ENCODE peak calls at places on chromosomes 16 and 17, in four cellular contexts. Z is CD8-positive, alpha-beta memory T cell; G is stomach; K is tibial nerve. Q is an unnamed sample. For H3K4me1, the result is how much of the 10 kb centered on the place peaks cover.

GRCh38 chr16:12896562-12896961 is 4.8 kb upstream of the SHISA9 start:
- DNase-seq in K (no peak), G (no peak), Z (no peak), Q (no peak)

GRCh38 chr16:67666032-67666537 is 465 bp downstream of the ENKD1 start:
- DNase-seq in K (no peak), G (no peak), Z (no peak), Q (no peak)

GRCh38 chr16:1534021-1535020 is 855 bp downstream of the TMEM204 start:
- DNase-seq in K (no peak), Z (peak), G (no peak), Q (no peak)

GRCh38 chr17:31581491-31581890 is 190.0 kb downstream of the RAB11FIP4 start:
- DNase-seq in K (no peak), G (peak), Z (no peak), Q (no peak)

GRCh38 chr16:24309222-24309905 is 53.2 kb downstream of the CACNG3 start:
- DNase-seq in Z (no peak), K (no peak), G (peak), Q (no peak)

GRCh38 chr16:67701420-67701819 is 17.7 kb downstream of the GFOD2 start:
- DNase-seq in G (no peak), K (no peak), Z (no peak), Q (no peak)

GRCh38 chr17:35185849-35186248 is 8.3 kb downstream of the SLC35G3 start:
- DNase-seq in Z (no peak), K (no peak), G (no peak), Q (no peak)

GRCh38 chr17:36027776-36028175 is 10.0 kb upstream of the CCL23 start:
- DNase-seq in G (no peak), Z (no peak), K (no peak), Q (no peak)

GRCh38 chr16:83842291-83842690 is 34.5 kb downstream of the HSBP1 start:
- DNase-seq in K (no peak), G (no peak), Z (no peak), Q (no peak)

GRCh38 chr16:3182608-3183444 is 5.2 kb upstream of the OR1F1 start:
- DNase-seq in K (no peak), Z (peak), G (peak), Q (no peak)

GRCh38 chr16:69522732-69523404 is 42.9 kb upstream of the NFAT5 start:
- DNase-seq in G (no peak), K (no peak), Z (no peak), Q (peak)

GRCh38 chr17:61416211-61416539 is 16.5 kb downstream of the TBX2 start:
- DNase-seq in K (no peak), Z (no peak), G (no peak), Q (no peak)

GRCh38 chr16:27474921-27475320 is 72.9 kb downstream of the IL21R start:
- DNase-seq in K (no peak), Z (no peak), G (no peak), Q (no peak)

GRCh38 chr16:71345031-71345430 is 13.5 kb upstream of the CALB2 start:
- DNase-seq in G (no peak), K (no peak), Z (no peak), Q (no peak)

GRCh38 chr17:59149051-59149450 is 5.9 kb downstream of the SKA2 start:
- DNase-seq in G (no peak), K (no peak), Z (no peak), Q (no peak)

GRCh38 chr17:59151007-59151406 is 4.0 kb downstream of the SKA2 start:
- DNase-seq in K (no peak), Z (no peak), G (no peak), Q (no peak)

GRCh38 chr17:59149841-59150511 is 5.0 kb downstream of the SKA2 start:
- DNase-seq in Z (no peak), G (no peak), K (no peak), Q (no peak)

GRCh38 chr17:59152925-59153324 is 2.1 kb downstream of the SKA2 start:
- DNase-seq in K (no peak), G (no peak), Z (no peak), Q (no peak)

GRCh38 chr17:59151591-59151990 is 3.4 kb downstream of the SKA2 start:
- DNase-seq in Z (no peak), K (no peak), G (no peak), Q (no peak)
- H3K4me1 ChIP-seq in Z (under half), K (under half), G (under half), Q (under half)

GRCh38 chr16:15979801-15980200 is 30.4 kb downstream of the ABCC1 start:
- DNase-seq in Z (no peak), G (no peak), K (no peak), Q (no peak)
- H3K4me3 ChIP-seq in Z (no peak), G (no peak), K (no peak), Q (no peak)

GRCh38 chr16:72924918-72925630 is 122.9 kb downstream of the ZFHX3 start:
- DNase-seq in Z (no peak), K (no peak), G (peak), Q (no peak)

GRCh38 chr16:72923757-72924156 is 124.2 kb downstream of the ZFHX3 start:
- DNase-seq in G (no peak), Z (no peak), K (no peak), Q (no peak)

GRCh38 chr16:72925631-72925979 is 122.3 kb downstream of the ZFHX3 start:
- DNase-seq in K (no peak), Z (no peak), G (no peak), Q (no peak)

GRCh38 chr16:72922714-72923113 is 125.2 kb downstream of the ZFHX3 start:
- DNase-seq in K (no peak), Z (no peak), G (no peak), Q (no peak)

GRCh38 chr16:72924487-72924886 is 123.4 kb downstream of the ZFHX3 start:
- DNase-seq in K (no peak), G (no peak), Z (no peak), Q (no peak)
- H3K27ac ChIP-seq in K (no peak), G (peak), Z (no peak), Q (no peak)

GRCh38 chr17:45307290-45308015 is 9.4 kb downstream of the MAP3K14 start:
- DNase-seq in G (no peak), K (peak), Z (no peak), Q (no peak)

GRCh38 chr17:45308016-45308365 is 8.8 kb downstream of the MAP3K14 start:
- DNase-seq in G (no peak), K (no peak), Z (no peak), Q (no peak)

GRCh38 chr17:45309400-45309799 is 7.4 kb downstream of the MAP3K14 start:
- DNase-seq in K (no peak), G (no peak), Z (no peak), Q (no peak)

GRCh38 chr17:45310380-45311324 is 6.2 kb downstream of the MAP3K14 start:
- DNase-seq in G (peak), Z (no peak), K (no peak), Q (no peak)

GRCh38 chr17:45308840-45309239 is 8.0 kb downstream of the MAP3K14 start:
- DNase-seq in G (no peak), Z (no peak), K (no peak), Q (no peak)
- H3K4me1 ChIP-seq in G (half or more), Z (half or more), K (under half), Q (under half)

DNA sequence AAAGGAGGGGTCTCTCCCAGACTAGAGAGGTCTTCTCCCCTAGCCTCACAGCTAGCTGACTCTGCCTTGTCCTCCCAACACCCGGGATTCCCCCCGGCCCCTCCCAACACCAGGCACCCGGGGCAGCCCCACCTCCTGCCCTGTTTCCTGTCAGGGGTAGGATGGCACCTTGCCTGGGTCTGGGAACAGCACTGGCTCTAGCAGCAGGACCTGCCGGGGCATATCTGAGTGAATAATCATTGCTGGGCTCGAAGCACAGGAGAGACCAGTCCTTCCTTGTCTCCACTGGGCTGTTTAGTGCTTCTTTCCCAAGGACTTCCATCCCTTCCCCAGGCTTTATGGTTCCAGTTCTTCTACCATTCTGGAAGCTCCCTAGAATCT is 25.7 kb downstream of the MINK1 start:
- DNase-seq in G (peak), Z (no peak), K (no peak), Q (no peak)
- H3K4me3 ChIP-seq in G (no peak), Z (no peak), K (no peak), Q (no peak)

DNA sequence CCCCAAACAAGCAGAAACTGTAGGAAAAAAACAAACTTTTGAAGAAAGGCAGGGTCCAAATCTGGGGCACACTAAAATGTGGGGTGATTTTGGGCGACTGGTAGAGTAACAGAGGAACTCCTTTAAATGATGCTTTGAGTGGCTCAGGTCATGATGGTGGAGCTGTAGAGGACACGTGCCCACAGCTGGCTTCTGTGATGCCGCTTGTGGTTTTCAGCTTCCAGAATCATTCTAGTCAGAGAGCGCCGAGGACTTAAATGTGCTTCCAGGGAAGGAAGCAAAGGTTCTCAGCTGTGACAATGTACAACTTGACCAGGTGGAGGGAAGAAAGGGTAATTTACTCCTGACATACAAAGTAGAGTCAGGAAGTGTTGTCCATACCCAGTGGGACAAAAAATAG is 162.4 kb downstream of the LGALS9B start:
- DNase-seq in K (no peak), Z (no peak), G (no peak), Q (no peak)
- H3K27ac ChIP-seq in K (no peak), Z (no peak), G (no peak), Q (no peak)

DNA sequence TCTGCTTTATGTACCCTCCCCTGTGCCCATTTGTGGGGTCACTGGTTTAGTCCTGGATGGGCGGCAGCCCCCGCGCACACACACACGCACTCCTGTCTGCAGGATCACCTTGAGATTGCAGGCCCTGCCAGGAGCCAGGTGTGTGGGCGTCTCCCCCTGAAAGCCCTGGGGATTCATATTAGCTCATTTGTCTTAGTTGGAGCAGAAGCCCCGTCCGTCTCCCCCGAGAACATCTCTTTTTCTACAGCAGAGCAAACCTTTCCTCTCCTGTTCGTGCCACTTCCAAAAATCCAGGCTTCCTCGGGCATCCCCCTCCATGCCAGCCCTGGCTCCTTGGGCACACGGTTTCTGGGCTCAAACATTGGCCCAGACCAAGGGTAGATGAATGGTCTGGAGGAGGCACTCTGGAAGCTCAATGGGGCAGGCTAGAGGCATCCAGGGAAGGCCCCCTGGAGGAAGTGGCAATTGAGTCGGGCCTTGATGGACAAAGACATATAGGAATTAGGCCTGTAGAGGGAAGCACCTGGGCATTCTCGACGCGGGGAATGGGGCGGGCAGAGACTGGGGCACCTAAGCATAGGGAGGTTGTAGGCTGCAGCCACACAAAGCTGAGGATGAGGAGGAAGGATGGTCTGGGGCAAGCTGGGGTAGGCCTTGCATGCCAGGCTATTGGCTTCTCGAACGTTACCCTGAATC is 218.5 kb upstream of the GSE1 start:
- DNase-seq in K (no peak), Z (peak), G (no peak), Q (no peak)
- H3K4me1 ChIP-seq in K (under half), Z (under half), G (under half), Q (under half)

DNA sequence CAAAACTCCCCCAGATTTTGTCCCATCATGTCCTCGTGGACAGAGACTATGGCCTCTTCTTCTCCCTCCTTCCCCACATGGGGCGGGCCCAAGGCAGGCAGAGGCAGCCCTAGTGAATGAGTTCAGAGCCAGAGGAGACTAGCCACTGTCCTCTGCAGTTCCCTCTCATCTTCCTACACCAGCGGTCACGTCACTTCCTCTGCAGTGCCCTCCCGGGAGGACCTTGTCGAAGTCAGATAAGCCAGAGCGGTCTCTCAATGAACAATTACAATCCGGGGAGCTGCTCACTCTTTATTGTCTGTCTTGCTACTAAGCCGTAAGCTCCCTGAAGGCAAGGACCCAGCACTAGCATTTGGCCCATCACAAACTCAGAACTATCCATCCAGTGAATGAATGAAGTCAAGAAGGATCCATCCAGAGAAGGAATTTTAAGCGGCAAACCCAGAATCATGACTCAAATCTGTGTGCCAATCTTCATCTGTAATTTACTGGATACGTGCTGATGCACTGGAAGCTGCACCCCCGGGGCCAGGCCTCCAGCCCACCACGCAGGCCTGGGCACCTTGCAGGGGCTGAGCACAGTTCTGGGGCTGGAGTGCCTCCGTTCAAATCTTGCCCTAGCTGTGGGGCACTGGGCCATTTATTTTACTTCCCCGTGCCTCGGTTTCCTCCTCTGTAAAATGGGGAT is 18.1 kb downstream of the ZNF423 start:
- DNase-seq in K (no peak), Z (no peak), G (no peak), Q (no peak)
- H3K4me3 ChIP-seq in K (no peak), Z (no peak), G (no peak), Q (no peak)

GRCh38 chr17:82502207-82502606 is 17.3 kb upstream of the FOXK2 start:
- DNase-seq in Z (no peak), K (no peak), G (no peak), Q (no peak)
- H3K27ac ChIP-seq in Z (no peak), K (no peak), G (no peak), Q (no peak)

GRCh38 chr16:57804111-57804837 is 2.0 kb upstream of the KIFC3 start:
- DNase-seq in K (no peak), G (no peak), Z (no peak), Q (no peak)
- H3K4me1 ChIP-seq in K (under half), G (half or more), Z (under half), Q (under half)